ENCODE peak calls at places on chromosomes 12 and 14, in six cellular contexts. L, U, C, W, Z and J are unnamed samples.

GRCh38 chr12:42145552-42146215 is 1.0 kb upstream of the GXYLT1 start:
- DNase-seq in W (no peak), C (no peak), U (no peak), Z (no peak), L (no peak), J (no peak)

GRCh38 chr14:99945732-99946651 is 119.2 kb upstream of the EVL start:
- DNase-seq in Z (no peak), W (no peak), U (peak; percentile 26), C (no peak), L (no peak), J (no peak)

GRCh38 chr12:14777271-14777670 is 26.0 kb downstream of the WBP11 start:
- DNase-seq in W (no peak), L (no peak), Z (peak; percentile 29), U (peak; percentile 33), C (peak; percentile 30), J (peak; percentile 23)

GRCh38 chr12:109331546-109331945 is 16.2 kb upstream of the MYO1H start:
- DNase-seq in L (no peak), U (no peak), C (no peak), Z (peak; percentile 44), W (no peak), J (peak; percentile 4)

GRCh38 chr12:81077329-81077685 is 572 bp upstream of the ACSS3 start:
- DNase-seq in W (no peak), L (no peak), C (no peak), U (peak; percentile 17), Z (peak; percentile 57), J (peak; percentile 7)

GRCh38 chr12:120455302-120455701 is 9.1 kb downstream of the GATC start:
- DNase-seq in Z (no peak), L (no peak), W (no peak), U (no peak), C (no peak), J (no peak)

GRCh38 chr12:26566670-26567069 is 266.3 kb downstream of the ITPR2 start:
- DNase-seq in Z (no peak), L (no peak), W (no peak), C (no peak), U (no peak), J (peak; percentile 47)

GRCh38 chr14:34453226-34453625 is 8.8 kb downstream of the SPTSSA start:
- DNase-seq in W (no peak), U (no peak), C (no peak), Z (no peak), L (no peak), J (no peak)

GRCh38 chr12:109863961-109864712 is 16.2 kb downstream of the GLTP start:
- DNase-seq in U (peak; percentile 67), C (no peak), W (no peak), Z (peak; percentile 62), L (no peak), J (peak; percentile 39)

GRCh38 chr12:82687020-82687951 is 580 bp downstream of the TMTC2 start:
- DNase-seq in L (peak; percentile 38), Z (peak; percentile 41), C (peak; percentile 71), U (peak; percentile 21), W (peak; percentile 35), J (peak; percentile 33)

GRCh38 chr14:103404920-103405319 is 19.7 kb downstream of the MARK3 start:
- DNase-seq in C (no peak), Z (peak; percentile 88), W (no peak), L (no peak), U (no peak), J (no peak)

GRCh38 chr12:34400986-34401658 is 378.8 kb downstream of the ALG10 start:
- DNase-seq in U (no peak), Z (no peak), L (peak; percentile 11), W (no peak), C (no peak), J (no peak)

GRCh38 chr12:49121047-49121696 is 10.0 kb downstream of the TUBA1B start:
- DNase-seq in W (peak; percentile 69), L (no peak), Z (peak; percentile 78), U (peak; percentile 83), C (peak; percentile 41), J (peak; percentile 79)

GRCh38 chr14:101965145-101965531 is 765 bp downstream of the DYNC1H1 start:
- DNase-seq in Z (peak; percentile 60), C (peak; percentile 59), W (peak; percentile 27), U (peak; percentile 58), L (peak; percentile 60), J (peak; percentile 53)

GRCh38 chr12:7207866-7208612 is 18.6 kb downstream of the PEX5 start:
- DNase-seq in L (no peak), W (no peak), Z (no peak), C (no peak), U (no peak), J (no peak)

GRCh38 chr14:101711041-101711861 is 50.3 kb upstream of the PPP2R5C start:
- DNase-seq in C (no peak), U (no peak), Z (no peak), W (no peak), L (peak; percentile 12), J (no peak)

GRCh38 chr12:50964432-50964831 is 12.1 kb downstream of the HIGD1C start:
- DNase-seq in W (no peak), Z (no peak), U (no peak), C (no peak), L (no peak), J (no peak)

GRCh38 chr14:68659021-68659931 is 133.6 kb downstream of the ZFP36L1 start:
- DNase-seq in U (no peak), L (no peak), Z (peak; percentile 64), C (no peak), W (no peak), J (no peak)

GRCh38 chr12:14741153-14741552 is 44.8 kb upstream of the GUCY2C start:
- DNase-seq in U (no peak), W (no peak), L (no peak), C (no peak), Z (no peak), J (no peak)

GRCh38 chr12:122399592-122400373 is 22.7 kb downstream of the CLIP1 start:
- DNase-seq in W (peak; percentile 83), U (peak; percentile 97), C (peak; percentile 75), L (peak; percentile 80), Z (peak; percentile 89), J (peak; percentile 92)

GRCh38 chr14:103880334-103880985 is 33.1 kb upstream of the PPP1R13B start:
- DNase-seq in W (no peak), Z (peak; percentile 87), C (peak; percentile 43), U (peak; percentile 61), L (peak; percentile 67), J (peak; percentile 73)

GRCh38 chr14:100238419-100239199 is at the start of gene YY1:
- DNase-seq in C (peak; percentile 98), U (peak; percentile 98), L (peak; percentile 98), W (peak; percentile 93), Z (peak; percentile 99), J (peak; percentile 96)

GRCh38 chr14:62209287-62209899 is 447.2 kb downstream of the SNAPC1 start:
- DNase-seq in L (no peak), Z (peak; percentile 92), W (no peak), C (peak; percentile 76), U (peak; percentile 89), J (peak; percentile 96)

GRCh38 chr12:53096089-53096741 is 1.3 kb upstream of the IGFBP6 start:
- DNase-seq in U (peak; percentile 93), W (no peak), C (peak; percentile 48), Z (peak; percentile 85), L (peak; percentile 85), J (peak; percentile 95)

DNA sequence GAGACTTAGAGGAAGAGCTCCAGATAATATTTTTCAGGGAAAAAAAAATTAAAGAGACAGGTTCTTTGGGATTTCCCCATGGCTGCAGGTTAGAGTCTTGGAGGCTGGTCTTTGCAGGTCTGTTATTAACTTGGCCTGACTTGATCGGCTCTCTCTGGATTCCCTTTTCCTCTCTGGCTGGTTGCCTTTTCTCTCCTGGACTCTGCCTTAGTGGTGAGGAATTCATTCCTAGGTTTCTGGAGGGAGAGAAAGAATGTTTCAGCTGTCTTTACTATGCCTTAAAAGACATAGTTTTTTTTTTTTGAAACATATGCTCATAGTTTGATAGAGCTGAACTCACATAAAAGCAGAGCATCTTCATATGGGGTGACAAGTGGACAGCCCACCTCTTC is 336.3 kb downstream of the BMP4 start:
- DNase-seq in L (no peak), W (no peak), Z (peak; percentile 38), U (no peak), C (no peak), J (peak; percentile 55)
- H3K4me3 ChIP-seq in L (no peak overlapping the region), W (no peak overlapping the region), Z (no peak overlapping the region), U (no peak overlapping the region), C (no peak overlapping the region), J (no peak overlapping the region)

DNA sequence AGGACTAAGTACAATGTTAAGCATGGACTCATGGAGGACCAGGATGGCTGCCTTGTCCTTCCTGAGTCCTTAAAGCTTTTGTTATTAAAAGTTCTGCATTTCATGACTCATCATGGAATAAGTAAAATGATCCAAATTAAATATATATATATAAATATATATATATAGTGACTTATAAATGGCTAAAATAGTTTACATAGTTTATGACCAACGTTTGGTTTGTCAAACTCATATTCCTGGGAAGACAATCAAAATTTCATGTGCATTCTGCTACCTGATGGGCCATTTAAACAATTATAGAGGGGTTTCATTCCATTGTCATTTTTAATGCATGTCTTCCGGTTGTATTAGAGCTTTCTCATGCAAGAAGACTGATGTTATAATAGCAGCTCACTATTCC is 1190.7 kb downstream of the FSCB start:
- DNase-seq in W (no peak), C (no peak), L (no peak), U (no peak), Z (no peak), J (no peak)
- TF ChIP-seq CTCF in W (no peak), C (no peak), L (no peak), U (no peak), Z (no peak), J (no peak)

GRCh38 chr12:9122166-9122609 is 6.5 kb upstream of the A2M start:
- DNase-seq in C (no peak), W (no peak), U (no peak), L (no peak), Z (no peak), J (no peak)
- H3K4me3 ChIP-seq in C (no peak overlapping the region), W (no peak overlapping the region), U (no peak overlapping the region), L (no peak overlapping the region), Z (no peak overlapping the region), J (no peak overlapping the region)

DNA sequence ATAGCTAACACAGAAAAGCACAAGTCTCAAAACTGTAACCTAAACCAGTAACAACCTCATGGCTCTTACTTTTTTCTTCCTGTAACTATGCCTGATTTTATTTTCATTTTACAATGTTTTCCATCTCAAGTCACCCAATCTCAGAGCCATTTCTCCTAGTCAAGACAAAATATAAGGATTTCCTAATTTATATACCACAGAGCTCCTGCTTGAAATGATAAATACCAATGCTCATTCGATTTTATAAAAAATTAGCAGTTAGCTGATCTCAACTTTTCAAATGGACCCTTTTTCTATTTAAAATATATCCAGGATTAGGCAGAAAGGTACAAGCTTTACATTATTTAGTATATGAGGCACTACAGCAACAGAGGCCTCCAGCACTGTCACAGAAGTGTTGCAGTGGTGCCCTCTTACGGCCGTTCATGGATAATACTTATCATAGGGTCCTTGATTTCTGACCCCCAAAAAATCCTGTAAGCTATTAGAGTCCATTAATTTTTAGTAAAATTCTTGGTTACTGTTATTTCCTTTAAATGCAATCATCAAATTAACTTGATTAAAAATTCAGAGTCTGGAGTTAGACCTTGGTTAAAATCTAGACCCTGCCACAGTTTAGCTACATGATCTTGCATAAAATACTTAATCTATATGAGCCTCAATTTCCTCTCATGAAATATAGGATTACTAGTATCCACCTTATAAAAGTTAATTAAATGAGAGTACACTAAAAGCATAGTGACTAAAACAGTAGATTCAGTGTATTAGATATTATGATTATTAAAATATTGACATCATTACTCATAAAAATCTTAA is 68.3 kb downstream of the SEC23A start:
- DNase-seq in C (no peak), W (no peak), Z (peak; percentile 27), U (peak; percentile 29), L (no peak), J (no peak)
- TF ChIP-seq CTCF in C (no peak), W (no peak), Z (peak; percentile 56), U (peak; percentile 44), L (no peak), J (peak; percentile 47)